ENCODE peak calls at places on chromosomes 2 and 18, in five cellular contexts. I, M, O, C and L are unnamed samples.

GRCh38 chr2:32825291-32825712 is 121.5 kb upstream of the LTBP1 start:
- DNase-seq in C (no peak), I (no peak), O (no peak), M (peak), L (no peak)

GRCh38 chr2:30689496-30690125 is 117.6 kb downstream of the CAPN13 start:
- DNase-seq in C (no peak), O (no peak), M (no peak), I (no peak), L (no peak)

GRCh38 chr18:78514910-78515670 is 464.5 kb upstream of the SALL3 start:
- DNase-seq in M (no peak), I (no peak), O (peak), C (no peak), L (no peak)

GRCh38 chr2:220029013-220029412 is 401.6 kb downstream of the SLC4A3 start:
- DNase-seq in M (no peak), C (no peak), O (no peak), I (no peak), L (no peak)

GRCh38 chr18:55999641-56000040 is 411.6 kb upstream of the TCF4 start:
- DNase-seq in O (no peak), M (peak), C (no peak), I (no peak), L (no peak)

GRCh38 chr18:12883003-12883683 is 894 bp downstream of the PTPN2 start:
- DNase-seq in M (no peak), C (peak), O (no peak), I (peak), L (peak)

GRCh38 chr2:55493220-55493619 is 26.3 kb upstream of the CFAP36 start:
- DNase-seq in C (no peak), O (no peak), I (no peak), M (no peak), L (no peak)

GRCh38 chr2:68237404-68237803 is 14.9 kb downstream of the PPP3R1 start:
- DNase-seq in O (no peak), I (no peak), M (peak), C (no peak), L (no peak)

GRCh38 chr18:72107647-72108046 is 436.5 kb downstream of the CBLN2 start:
- DNase-seq in C (peak), O (no peak), I (peak), M (peak), L (no peak)

GRCh38 chr2:160418853-160419252 is 74.8 kb downstream of the RBMS1 start:
- DNase-seq in I (no peak), O (no peak), M (no peak), C (no peak), L (no peak)